ENCODE peak calls at places on chromosomes 6 and 20, in ten cellular contexts. S is cardiac fibroblast; Z is endodermal cell; A is IMR-90; K is NAMALWA; H is GM06990; V is osteocyte; I is MCF 10A; C is CD8-positive, alpha-beta T cell; B is activated CD8-positive, alpha-beta memory T cell treated with anti-CD3 and anti-CD28 coated beads for 4 hours. O is an unnamed sample.

GRCh38 chr6:63802606-63803206 is 167.1 kb downstream of the PHF3 start:
- DNase-seq in S (peak; percentile 65), Z (no peak), A (peak; percentile 53), K (peak; percentile 51), H (no peak), V (no peak), I (peak; percentile 56), C (no peak), B (no peak), O (no peak)

GRCh38 chr20:20368414-20369352 is 779 bp downstream of the INSM1 start:
- DNase-seq in S (no peak), Z (peak; percentile 57), A (no peak), K (no peak), H (peak; percentile 50), V (no peak), I (no peak), C (no peak), B (no peak), O (no peak)

GRCh38 chr20:50850721-50851286 is 55.9 kb downstream of the BCAS4 start:
- DNase-seq in S (no peak), Z (peak; percentile 84), A (no peak), K (no peak), H (no peak), V (no peak), I (no peak), C (no peak), B (no peak), O (no peak)

GRCh38 chr6:6386010-6386409 is 65.5 kb upstream of the F13A1 start:
- DNase-seq in S (no peak), Z (no peak), A (no peak), K (no peak), H (no peak), V (no peak), I (peak; percentile 73), C (no peak), B (no peak), O (no peak)

GRCh38 chr6:112511441-112511840 is 164.3 kb downstream of the RFPL4B start:
- DNase-seq in S (peak; percentile 2), Z (no peak), A (peak; percentile 4), K (no peak), H (no peak), V (no peak), I (no peak), C (no peak), B (no peak), O (no peak)

GRCh38 chr6:134802426-134803058 is 147.4 kb downstream of the ALDH8A1 start:
- DNase-seq in S (no peak), Z (no peak), A (peak; percentile 59), K (no peak), H (no peak), V (no peak), I (no peak), C (no peak), B (no peak), O (no peak)

GRCh38 chr6:57434944-57435343 is 117.5 kb downstream of the PRIM2 start:
- DNase-seq in S (peak; percentile 25), Z (no peak), A (no peak), K (no peak), H (no peak), V (no peak), I (peak; percentile 1), C (no peak), B (no peak), O (no peak)

GRCh38 chr6:437042-437402 is 45.5 kb downstream of the IRF4 start:
- DNase-seq in S (no peak), Z (no peak), A (peak; percentile 34), K (no peak), H (no peak), V (no peak), I (no peak), C (no peak), B (no peak), O (no peak)

GRCh38 chr6:39254999-39255535 is 25.8 kb upstream of the KCNK5 start:
- DNase-seq in S (no peak), Z (no peak), A (no peak), K (no peak), H (no peak), V (no peak), I (no peak), C (no peak), B (no peak), O (no peak)

GRCh38 chr6:13194852-13195251 is 133.5 kb downstream of the TBC1D7 start:
- DNase-seq in S (peak; percentile 81), Z (peak; percentile 87), A (peak; percentile 65), K (peak; percentile 75), H (peak; percentile 12), V (no peak), I (peak; percentile 68), C (no peak), B (no peak), O (peak; percentile 2)

GRCh38 chr20:50012282-50013263 is 29.8 kb downstream of the SNAI1 start:
- DNase-seq in S (no peak), Z (peak; percentile 89), A (no peak), K (peak; percentile 79), H (no peak), V (no peak), I (no peak), C (no peak), B (no peak), O (no peak)

GRCh38 chr6:111782161-111782809 is 91.0 kb downstream of the FYN start:
- DNase-seq in S (no peak), Z (no peak), A (no peak), K (no peak), H (no peak), V (no peak), I (no peak), C (no peak), B (no peak), O (no peak)

GRCh38 chr20:58045156-58045555 is 183.3 kb downstream of the ANKRD60 start:
- DNase-seq in S (no peak), Z (no peak), A (no peak), K (no peak), H (no peak), V (peak; percentile 73), I (no peak), C (peak; percentile 15), B (no peak), O (no peak)

GRCh38 chr6:108403260-108403659 is 108.4 kb downstream of the AFG1L start:
- DNase-seq in S (no peak), Z (no peak), A (no peak), K (no peak), H (no peak), V (no peak), I (no peak), C (no peak), B (no peak), O (no peak)

GRCh38 chr6:27295301-27296079 is 16.6 kb downstream of the POM121L2 start:
- DNase-seq in S (peak; percentile 94), Z (peak; percentile 82), A (peak; percentile 85), K (no peak), H (no peak), V (no peak), I (peak; percentile 87), C (no peak), B (no peak), O (no peak)

GRCh38 chr6:111600588-111601440 is 4.9 kb downstream of the TRAF3IP2 start:
- DNase-seq in S (no peak), Z (no peak), A (no peak), K (no peak), H (no peak), V (no peak), I (no peak), C (no peak), B (no peak), O (no peak)

GRCh38 chr20:20856306-20856705 is 143.9 kb upstream of the RALGAPA2 start:
- DNase-seq in S (no peak), Z (no peak), A (no peak), K (no peak), H (no peak), V (no peak), I (no peak), C (no peak), B (no peak), O (no peak)

GRCh38 chr6:90219168-90219985 is 77.3 kb downstream of the BACH2 start:
- DNase-seq in S (peak; percentile 44), Z (peak; percentile 64), A (peak; percentile 90), K (peak; percentile 27), H (no peak), V (no peak), I (peak; percentile 5), C (no peak), B (no peak), O (no peak)

GRCh38 chr6:121158438-121158837 is 175.8 kb downstream of the TBC1D32 start:
- DNase-seq in S (peak; percentile 13), Z (no peak), A (peak; percentile 18), K (no peak), H (no peak), V (no peak), I (no peak), C (no peak), B (no peak), O (no peak)

GRCh38 chr6:160079686-160080043 is 42.0 kb upstream of the SLC22A1 start:
- DNase-seq in S (no peak), Z (no peak), A (no peak), K (no peak), H (no peak), V (no peak), I (no peak), C (no peak), B (no peak), O (no peak)

GRCh38 chr6:105189026-105189680 is 9.3 kb upstream of the POPDC3 start:
- DNase-seq in S (no peak), Z (no peak), A (no peak), K (no peak), H (no peak), V (no peak), I (no peak), C (no peak), B (no peak), O (no peak)

GRCh38 chr20:20530428-20531151 is 162.7 kb downstream of the INSM1 start:
- DNase-seq in S (no peak), Z (no peak), A (no peak), K (no peak), H (no peak), V (no peak), I (no peak), C (no peak), B (no peak), O (no peak)

GRCh38 chr6:74551896-74552295 is 654.0 kb downstream of the COL12A1 start:
- DNase-seq in S (peak; percentile 73), Z (no peak), A (peak; percentile 71), K (no peak), H (no peak), V (no peak), I (peak; percentile 35), C (no peak), B (no peak), O (no peak)

GRCh38 chr6:164108869-164109769 is 694.6 kb downstream of the QKI start:
- DNase-seq in S (peak; percentile 57), Z (peak; percentile 47), A (no peak), K (peak; percentile 7), H (no peak), V (no peak), I (peak; percentile 93), C (no peak), B (no peak), O (peak; percentile 71)

GRCh38 chr6:146788115-146788514 is 189.3 kb downstream of the ADGB start:
- DNase-seq in S (no peak), Z (no peak), A (no peak), K (no peak), H (no peak), V (no peak), I (no peak), C (no peak), B (no peak), O (no peak)

GRCh38 chr20:44582321-44583025 is at the start of gene PKIG:
- DNase-seq in S (peak; percentile 92), Z (no peak), A (peak; percentile 90), K (peak; percentile 47), H (no peak), V (no peak), I (peak; percentile 30), C (no peak), B (no peak), O (no peak)

GRCh38 chr6:162177733-162178132 is 549.8 kb downstream of the PRKN start:
- DNase-seq in S (no peak), Z (peak; percentile 68), A (no peak), K (no peak), H (no peak), V (no peak), I (peak; percentile 10), C (no peak), B (no peak), O (no peak)

GRCh38 chr6:28586273-28586672 is 60.6 kb downstream of the GPX5 start:
- DNase-seq in S (no peak), Z (peak; percentile 71), A (no peak), K (no peak), H (no peak), V (no peak), I (peak; percentile 11), C (no peak), B (no peak), O (no peak)

O was measured in immature natural killer cell.